ENCODE peak calls at places on chromosomes 3 and 15, in six cellular contexts. Z, C, W, G, V and A are unnamed samples. For H3K4me1, the result is how much of the 10 kb centered on the place peaks cover.

GRCh38 chr15:79091204-79091867 is 756 bp upstream of the RASGRF1 start:
- DNase-seq in W (no peak), G (peak), Z (no peak), C (peak), V (no peak), A (no peak)

GRCh38 chr15:89088605-89089315 is 504 bp downstream of the ABHD2 start:
- DNase-seq in W (peak), C (no peak), Z (peak), V (peak), G (peak), A (no peak)

GRCh38 chr3:127483902-127484591 is 106.5 kb downstream of the TPRA1 start:
- DNase-seq in G (no peak), W (no peak), V (no peak), Z (no peak), C (peak), A (no peak)

GRCh38 chr3:136931587-136931986 is 26.2 kb upstream of the IL20RB start:
- DNase-seq in G (no peak), V (peak), W (no peak), Z (no peak), C (no peak), A (no peak)

GRCh38 chr3:174329321-174329720 is 529.8 kb upstream of the NAALADL2 start:
- DNase-seq in C (no peak), W (no peak), Z (no peak), G (no peak), V (no peak), A (no peak)

GRCh38 chr15:42726114-42726513 is 10.8 kb downstream of the CDAN1 start:
- DNase-seq in G (no peak), Z (no peak), V (no peak), C (no peak), W (no peak), A (no peak)

GRCh38 chr15:78715930-78716329 is 74.9 kb upstream of the CHRNB4 start:
- DNase-seq in W (no peak), C (no peak), V (no peak), G (no peak), Z (no peak), A (no peak)

GRCh38 chr3:193605876-193606275 is 12.9 kb downstream of the OPA1 start:
- DNase-seq in C (peak), W (peak), V (peak), G (peak), Z (no peak), A (peak)

GRCh38 chr3:25178627-25179026 is 249.4 kb upstream of the RARB start:
- DNase-seq in W (no peak), G (no peak), V (no peak), C (no peak), Z (no peak), A (no peak)

GRCh38 chr3:43338295-43338694 is 52.0 kb downstream of the SNRK start:
- DNase-seq in V (no peak), G (no peak), Z (no peak), W (no peak), C (no peak), A (no peak)

GRCh38 chr3:149375824-149376196 is 1.6 kb downstream of the TM4SF1 start:
- DNase-seq in W (no peak), Z (no peak), G (no peak), V (no peak), C (no peak), A (no peak)

GRCh38 chr3:126130981-126131750 is 47.2 kb upstream of the SLC41A3 start:
- DNase-seq in C (peak), W (no peak), V (peak), G (no peak), Z (peak), A (no peak)

DNA sequence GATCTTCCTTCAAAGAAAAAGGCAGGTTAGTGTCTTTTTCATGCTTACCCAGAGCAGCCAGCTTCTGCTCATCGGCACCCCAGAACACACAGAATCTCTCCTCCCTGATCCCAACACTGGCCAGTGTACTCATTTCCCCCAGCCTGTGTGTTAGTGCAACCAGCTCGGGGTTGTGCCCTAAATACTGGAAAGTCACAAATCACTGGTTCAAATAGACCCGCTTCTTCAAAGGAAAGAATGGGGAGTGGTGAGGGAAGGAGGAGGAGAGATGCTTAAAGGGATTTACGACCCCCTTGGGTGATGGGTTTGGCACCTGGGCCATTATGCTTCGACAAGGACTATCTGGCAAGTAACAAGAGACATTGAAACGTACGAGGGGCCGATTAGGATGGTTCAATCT is 114.0 kb downstream of the FOXB1 start:
- DNase-seq in Z (no peak), G (no peak), W (no peak), V (no peak), C (no peak), A (no peak)
- H3K4me3 ChIP-seq in Z (no peak), G (no peak), W (no peak), V (no peak), C (no peak), A (no peak)

GRCh38 chr3:56966104-56966503 is 94.4 kb upstream of the SPATA12 start:
- DNase-seq in G (no peak), C (no peak), Z (no peak), W (no peak), V (no peak), A (no peak)

GRCh38 chr3:56966509-56966908 is 94.0 kb upstream of the SPATA12 start:
- DNase-seq in G (no peak), C (no peak), Z (no peak), V (no peak), W (no peak), A (no peak)

GRCh38 chr3:56962200-56962599 is 98.3 kb upstream of the SPATA12 start:
- DNase-seq in W (no peak), V (no peak), C (no peak), Z (no peak), G (no peak), A (no peak)

GRCh38 chr3:56960234-56960917 is 100.1 kb upstream of the SPATA12 start:
- DNase-seq in C (no peak), V (no peak), Z (no peak), G (no peak), W (no peak), A (no peak)

DNA sequence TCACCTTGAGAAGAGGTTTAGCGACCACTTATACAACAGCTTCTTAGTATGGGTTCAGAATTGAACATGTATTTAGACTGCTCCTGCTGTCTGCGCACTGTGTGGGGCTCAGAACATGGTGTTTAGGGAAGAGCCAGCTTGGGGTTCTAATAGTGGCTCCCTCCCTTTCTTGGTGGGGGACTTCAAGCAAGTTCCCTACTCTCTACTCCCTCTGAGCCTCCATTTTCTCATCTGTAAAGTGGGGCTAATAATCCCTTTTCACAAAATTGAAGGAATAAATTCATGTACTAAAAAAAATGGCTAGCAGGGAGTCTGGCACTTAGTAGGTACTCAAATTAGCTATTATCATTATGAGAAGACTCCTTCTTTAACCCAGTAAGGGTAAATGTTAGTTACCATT is 97.5 kb upstream of the SPATA12 start:
- DNase-seq in C (no peak), V (no peak), W (no peak), Z (no peak), G (no peak), A (no peak)
- H3K4me1 ChIP-seq in C (under half), V (under half), W (under half), Z (under half), G (under half), A (under half)

GRCh38 chr15:73804421-73804820 is 51.3 kb upstream of the INSYN1 start:
- DNase-seq in W (no peak), V (no peak), G (no peak), C (no peak), Z (no peak), A (no peak)
- H3K27ac ChIP-seq in W (no peak), V (no peak), G (no peak), C (no peak), Z (no peak), A (no peak)

DNA sequence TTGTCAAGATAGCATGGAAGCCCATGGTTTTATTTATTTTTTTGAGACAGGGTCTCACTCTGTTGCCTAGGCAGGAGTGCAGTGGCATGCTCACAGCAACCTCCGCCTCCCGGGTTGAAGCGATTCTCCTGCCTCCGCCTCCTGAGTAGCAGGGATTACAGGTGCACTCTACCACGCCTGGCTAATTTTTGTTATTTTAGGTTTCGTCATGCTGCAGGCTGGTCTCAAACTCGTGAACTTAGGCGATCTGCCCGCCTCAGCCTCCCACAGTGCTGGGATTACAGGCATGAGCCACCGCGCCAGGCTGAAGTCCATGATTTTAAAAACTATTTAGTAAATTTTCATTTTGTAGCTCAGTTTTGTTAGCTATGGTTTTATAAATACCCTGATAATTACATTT is 2.7 kb upstream of the ACTR8 start:
- DNase-seq in V (no peak), W (no peak), G (no peak), Z (no peak), C (no peak), A (no peak)
- H3K4me3 ChIP-seq in V (no peak), W (no peak), G (no peak), Z (no peak), C (no peak), A (no peak)

GRCh38 chr3:182668541-182668940 is 124.8 kb upstream of the ATP11B start:
- DNase-seq in Z (no peak), W (no peak), G (no peak), C (no peak), V (no peak), A (no peak)
- H3K4me1 ChIP-seq in Z (under half), W (under half), G (under half), C (under half), V (under half), A (under half)

GRCh38 chr3:12868039-12869024 is 27.0 kb upstream of the RPL32 start:
- DNase-seq in V (peak), G (peak), C (peak), Z (peak), W (peak), A (peak)
- H3K27ac ChIP-seq in V (no peak), G (no peak), C (no peak), Z (no peak), W (no peak), A (no peak)

GRCh38 chr3:122307288-122307687 is 17.8 kb upstream of the CSTA start:
- DNase-seq in Z (no peak), V (no peak), W (no peak), C (no peak), G (no peak), A (no peak)

GRCh38 chr3:122307987-122308386 is 17.1 kb upstream of the CSTA start:
- DNase-seq in W (no peak), Z (no peak), C (no peak), V (no peak), G (no peak), A (no peak)

GRCh38 chr3:122306622-122306953 is 18.5 kb upstream of the CSTA start:
- DNase-seq in W (no peak), V (no peak), Z (no peak), C (no peak), G (no peak), A (no peak)

GRCh38 chr3:122310361-122310760 is 14.7 kb upstream of the CSTA start:
- DNase-seq in G (peak), Z (no peak), W (no peak), V (peak), C (no peak), A (no peak)

DNA sequence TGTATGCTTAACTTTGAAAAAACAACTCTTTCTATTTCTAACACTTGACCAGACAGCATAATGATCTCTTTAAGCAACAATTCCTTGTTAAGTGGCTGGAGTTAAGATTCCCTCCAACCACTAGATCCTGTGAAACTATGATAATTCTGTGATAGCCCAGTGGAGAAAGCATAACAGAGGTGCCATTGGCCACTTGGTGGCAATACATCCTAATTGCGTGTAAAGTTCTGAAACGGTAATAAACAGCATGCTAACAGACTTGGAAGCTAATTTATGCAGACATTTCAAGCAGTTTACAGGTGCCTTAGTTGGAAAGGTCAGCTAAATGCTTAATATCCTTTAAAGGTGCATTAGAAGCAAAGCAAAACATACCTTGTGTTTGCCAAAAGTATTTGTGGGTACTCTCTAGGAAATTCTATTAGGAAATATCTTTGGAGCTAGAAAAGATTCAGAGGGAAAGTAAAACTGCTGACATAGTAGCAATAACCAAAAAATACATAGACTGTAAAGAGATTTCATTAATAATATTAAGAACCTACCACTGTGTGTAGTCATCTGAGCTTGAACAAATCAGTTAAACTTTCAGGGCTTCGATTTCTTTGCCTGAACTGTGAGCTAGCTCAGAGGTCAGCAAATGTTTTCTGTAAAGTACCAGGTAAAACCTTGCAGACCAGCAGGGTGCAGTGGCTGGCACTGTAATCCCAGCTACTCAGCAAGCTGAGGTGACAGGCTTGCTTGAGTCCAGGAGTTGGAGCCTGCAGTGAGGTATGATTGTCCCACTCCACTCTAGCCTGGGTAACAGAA is 19.0 kb upstream of the CSTA start:
- DNase-seq in G (peak), V (peak), C (no peak), W (no peak), Z (peak), A (peak)
- H3K4me3 ChIP-seq in G (no peak), V (no peak), C (no peak), W (no peak), Z (no peak), A (no peak)